ENCODE peak calls at places on chromosomes 12 and 14, in five cellular contexts. One of them, this sample, is unnamed.

GRCh38 chr14:71590131-71590530 is 342.1 kb upstream of the RGS6 start:
- DNase-seq in AG09309: no peak
- DNase-seq in neural crest cell: no peak
- DNase-seq in HFF-Myc: no peak
- DNase-seq in hepatocyte: no peak
- DNase-seq in this sample: no peak

GRCh38 chr12:39620664-39621658 is 1.4 kb upstream of the ABCD2 start:
- DNase-seq in AG09309: no peak
- DNase-seq in neural crest cell: no peak
- DNase-seq in HFF-Myc: no peak
- DNase-seq in hepatocyte: no peak
- DNase-seq in this sample: no peak

GRCh38 chr14:100903672-100904185 is at the start of gene RTL1:
- DNase-seq in AG09309: no peak
- DNase-seq in neural crest cell: no peak
- DNase-seq in HFF-Myc: no peak
- DNase-seq in hepatocyte: no peak
- DNase-seq in this sample: no peak

GRCh38 chr12:51085757-51086156 is 2.4 kb upstream of the CSRNP2 start:
- DNase-seq in AG09309: no peak
- DNase-seq in neural crest cell: no peak
- DNase-seq in HFF-Myc: no peak
- DNase-seq in hepatocyte: no peak
- DNase-seq in this sample: no peak

GRCh38 chr12:11778703-11779102 is 129.2 kb downstream of the ETV6 start:
- DNase-seq in AG09309: no peak
- DNase-seq in neural crest cell: no peak
- DNase-seq in HFF-Myc: no peak
- DNase-seq in hepatocyte: no peak
- DNase-seq in this sample: no peak

GRCh38 chr12:106247731-106248176 is at the start of gene CKAP4:
- DNase-seq in AG09309: no peak
- DNase-seq in neural crest cell: peak
- DNase-seq in HFF-Myc: no peak
- DNase-seq in hepatocyte: peak
- DNase-seq in this sample: peak

GRCh38 chr12:49838973-49839633 is 3.8 kb downstream of the BCDIN3D start:
- DNase-seq in AG09309: no peak
- DNase-seq in neural crest cell: peak
- DNase-seq in HFF-Myc: no peak
- DNase-seq in hepatocyte: peak
- DNase-seq in this sample: no peak

GRCh38 chr12:94553130-94553519 is 93.5 kb upstream of the CEP83 start:
- DNase-seq in AG09309: peak
- DNase-seq in neural crest cell: no peak
- DNase-seq in HFF-Myc: no peak
- DNase-seq in hepatocyte: no peak
- DNase-seq in this sample: no peak

DNA sequence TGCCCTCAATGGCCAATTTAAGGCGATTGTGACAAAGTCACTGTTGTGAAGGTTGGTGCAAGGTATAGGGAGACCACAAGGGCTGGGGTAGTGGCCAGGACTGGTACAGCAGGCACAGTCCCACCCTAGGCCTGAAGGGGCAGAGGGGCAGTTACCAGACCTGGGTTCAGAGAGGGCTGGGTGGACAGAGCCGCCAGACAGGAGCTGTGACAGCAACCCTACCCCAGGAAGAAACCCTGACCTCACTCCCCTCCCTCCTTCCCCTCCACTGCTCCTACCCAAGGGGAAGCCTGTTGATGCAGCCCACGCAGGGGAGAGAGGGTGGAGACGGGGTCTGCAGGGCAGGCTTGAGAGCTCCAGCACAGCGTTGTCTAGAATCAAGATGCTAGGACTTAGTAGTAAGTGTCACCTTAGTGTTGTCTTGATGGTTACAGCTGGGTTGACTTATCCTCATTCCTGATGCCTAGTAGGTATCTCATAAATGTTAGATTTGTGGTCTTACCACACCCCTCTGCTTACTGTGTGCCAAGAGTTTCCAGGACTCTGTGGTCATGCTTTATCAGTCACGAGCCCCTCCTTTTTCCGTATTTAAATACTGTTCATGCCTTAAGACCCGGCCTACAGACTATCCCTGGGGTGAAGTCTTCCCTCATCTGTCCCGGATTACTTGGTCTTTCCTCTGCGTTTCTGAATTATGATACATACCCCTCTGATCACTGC is 14.4 kb downstream of the EML1 start:
- DNase-seq in AG09309: peak
- DNase-seq in neural crest cell: no peak
- DNase-seq in HFF-Myc: no peak
- DNase-seq in hepatocyte: peak
- DNase-seq in this sample: peak
- TF ChIP-seq CTCF in AG09309: peak
- TF ChIP-seq CTCF in neural crest cell: no peak
- TF ChIP-seq CTCF in HFF-Myc: no peak
- TF ChIP-seq CTCF in hepatocyte: no peak
- TF ChIP-seq CTCF in this sample: no peak

DNA sequence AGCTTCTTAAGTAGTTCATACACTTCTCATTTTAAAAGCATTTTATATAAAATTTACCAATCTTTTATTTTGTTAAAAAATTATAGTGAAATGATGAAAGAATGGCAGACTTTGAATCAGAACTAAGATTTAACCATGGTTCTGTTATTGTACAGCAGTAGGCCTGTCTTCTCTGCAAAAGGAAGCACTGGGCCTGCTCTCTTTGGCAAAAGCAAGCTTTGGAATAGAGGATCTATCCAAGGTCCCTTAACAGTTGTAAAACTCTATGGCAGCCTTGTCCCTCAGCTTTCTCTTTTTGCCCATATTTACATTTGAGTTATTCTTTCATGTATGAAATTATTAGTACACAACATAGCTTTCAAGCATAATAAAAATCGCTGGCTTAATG is 82.8 kb downstream of the PLEKHG7 start:
- DNase-seq in AG09309: no peak
- DNase-seq in neural crest cell: no peak
- DNase-seq in HFF-Myc: no peak
- DNase-seq in hepatocyte: no peak
- DNase-seq in this sample: no peak
- TF ChIP-seq CTCF in AG09309: no peak
- TF ChIP-seq CTCF in neural crest cell: no peak
- TF ChIP-seq CTCF in HFF-Myc: no peak
- TF ChIP-seq CTCF in hepatocyte: no peak
- TF ChIP-seq CTCF in this sample: no peak

DNA sequence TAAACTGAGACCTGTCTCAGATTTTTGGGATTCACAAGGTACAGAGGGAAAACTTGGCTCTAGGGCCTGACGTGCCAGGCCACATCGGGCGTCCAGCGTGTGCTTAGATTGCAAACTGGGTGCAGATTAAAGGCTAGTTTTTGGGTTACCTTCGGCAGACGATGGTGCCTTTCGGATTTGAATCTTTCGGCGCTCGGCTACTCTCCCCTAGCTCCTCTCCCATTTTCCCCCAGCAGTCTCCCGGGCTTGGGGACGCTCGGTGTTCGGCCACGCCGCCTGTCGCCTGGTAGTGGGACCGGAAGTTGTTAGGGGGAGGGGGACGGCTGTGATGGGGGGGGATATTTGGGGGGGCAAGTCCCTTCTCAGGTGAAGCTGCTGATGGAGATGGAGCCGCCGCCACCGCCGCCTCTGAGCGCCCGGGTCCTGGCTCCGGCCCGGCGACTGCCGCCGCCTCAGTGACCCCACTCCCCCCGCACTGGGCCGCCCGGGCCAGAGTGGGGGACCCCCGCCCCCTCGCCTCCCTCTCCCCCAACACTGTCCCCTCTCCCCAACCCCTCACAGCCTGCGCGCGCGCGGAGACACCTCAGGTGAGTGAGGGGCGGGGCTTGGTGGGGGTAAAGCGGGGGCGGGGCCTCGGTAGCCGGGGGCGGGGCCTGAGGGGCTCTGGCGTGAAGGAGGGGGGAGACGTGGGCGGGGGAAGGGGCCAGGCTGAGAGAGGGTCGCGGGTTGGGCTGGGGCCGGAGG is 10.2 kb downstream of the SUOX start:
- DNase-seq in AG09309: peak
- DNase-seq in neural crest cell: peak
- DNase-seq in HFF-Myc: peak
- DNase-seq in hepatocyte: peak
- DNase-seq in this sample: peak
- TF ChIP-seq CTCF in AG09309: no peak
- TF ChIP-seq CTCF in neural crest cell: no peak
- TF ChIP-seq CTCF in HFF-Myc: no peak
- TF ChIP-seq CTCF in hepatocyte: no peak
- TF ChIP-seq CTCF in this sample: no peak

GRCh38 chr14:105201156-105201927 is 20.2 kb upstream of the NUDT14 start:
- DNase-seq in AG09309: no peak
- DNase-seq in neural crest cell: no peak
- DNase-seq in HFF-Myc: no peak
- DNase-seq in hepatocyte: no peak
- DNase-seq in this sample: no peak
- TF ChIP-seq CTCF in AG09309: no peak
- TF ChIP-seq CTCF in neural crest cell: no peak
- TF ChIP-seq CTCF in HFF-Myc: no peak
- TF ChIP-seq CTCF in hepatocyte: no peak
- TF ChIP-seq CTCF in this sample: no peak

GRCh38 chr12:115611477-115611876 is 666.0 kb downstream of the MED13L start:
- DNase-seq in AG09309: no peak
- DNase-seq in neural crest cell: no peak
- DNase-seq in HFF-Myc: no peak
- DNase-seq in hepatocyte: no peak
- DNase-seq in this sample: no peak

GRCh38 chr12:115609356-115609755 is 668.1 kb downstream of the MED13L start:
- DNase-seq in AG09309: no peak
- DNase-seq in neural crest cell: no peak
- DNase-seq in HFF-Myc: no peak
- DNase-seq in hepatocyte: no peak
- DNase-seq in this sample: no peak

GRCh38 chr12:115606040-115606439 is 671.5 kb downstream of the MED13L start:
- DNase-seq in AG09309: no peak
- DNase-seq in neural crest cell: no peak
- DNase-seq in HFF-Myc: no peak
- DNase-seq in hepatocyte: no peak
- DNase-seq in this sample: no peak
- TF ChIP-seq CTCF in AG09309: no peak
- TF ChIP-seq CTCF in neural crest cell: no peak
- TF ChIP-seq CTCF in HFF-Myc: no peak
- TF ChIP-seq CTCF in hepatocyte: no peak
- TF ChIP-seq CTCF in this sample: no peak

GRCh38 chr14:68860771-68861170 is 67.9 kb upstream of the ZFP36L1 start:
- DNase-seq in AG09309: no peak
- DNase-seq in neural crest cell: no peak
- DNase-seq in HFF-Myc: no peak
- DNase-seq in hepatocyte: no peak
- DNase-seq in this sample: no peak

GRCh38 chr14:68863610-68864300 is 70.9 kb upstream of the ZFP36L1 start:
- DNase-seq in AG09309: no peak
- DNase-seq in neural crest cell: no peak
- DNase-seq in HFF-Myc: no peak
- DNase-seq in hepatocyte: no peak
- DNase-seq in this sample: peak

GRCh38 chr14:68865542-68865941 is 72.7 kb upstream of the ZFP36L1 start:
- DNase-seq in AG09309: no peak
- DNase-seq in neural crest cell: no peak
- DNase-seq in HFF-Myc: no peak
- DNase-seq in hepatocyte: no peak
- DNase-seq in this sample: no peak

GRCh38 chr14:68864301-68864810 is 71.5 kb upstream of the ZFP36L1 start:
- DNase-seq in AG09309: no peak
- DNase-seq in neural crest cell: no peak
- DNase-seq in HFF-Myc: no peak
- DNase-seq in hepatocyte: no peak
- DNase-seq in this sample: no peak

GRCh38 chr14:68862954-68863594 is 70.2 kb upstream of the ZFP36L1 start:
- DNase-seq in AG09309: peak
- DNase-seq in neural crest cell: peak
- DNase-seq in HFF-Myc: peak
- DNase-seq in hepatocyte: peak
- DNase-seq in this sample: peak
- TF ChIP-seq CTCF in AG09309: peak
- TF ChIP-seq CTCF in neural crest cell: peak
- TF ChIP-seq CTCF in HFF-Myc: peak
- TF ChIP-seq CTCF in hepatocyte: peak
- TF ChIP-seq CTCF in this sample: no peak

GRCh38 chr12:65106948-65107347 is 14.2 kb downstream of the WIF1 start:
- DNase-seq in AG09309: no peak
- DNase-seq in neural crest cell: no peak
- DNase-seq in HFF-Myc: no peak
- DNase-seq in hepatocyte: no peak
- DNase-seq in this sample: no peak
- TF ChIP-seq CTCF in AG09309: peak
- TF ChIP-seq CTCF in neural crest cell: peak
- TF ChIP-seq CTCF in HFF-Myc: no peak
- TF ChIP-seq CTCF in hepatocyte: peak
- TF ChIP-seq CTCF in this sample: no peak

GRCh38 chr14:43649508-43649907 is 857.6 kb downstream of the FSCB start:
- DNase-seq in AG09309: no peak
- DNase-seq in neural crest cell: no peak
- DNase-seq in HFF-Myc: no peak
- DNase-seq in hepatocyte: no peak
- DNase-seq in this sample: no peak

GRCh38 chr14:43651896-43652295 is 855.2 kb downstream of the FSCB start:
- DNase-seq in AG09309: no peak
- DNase-seq in neural crest cell: no peak
- DNase-seq in HFF-Myc: no peak
- DNase-seq in hepatocyte: no peak
- DNase-seq in this sample: no peak

GRCh38 chr14:43651185-43651787 is 855.8 kb downstream of the FSCB start:
- DNase-seq in AG09309: no peak
- DNase-seq in neural crest cell: no peak
- DNase-seq in HFF-Myc: no peak
- DNase-seq in hepatocyte: peak
- DNase-seq in this sample: no peak

DNA sequence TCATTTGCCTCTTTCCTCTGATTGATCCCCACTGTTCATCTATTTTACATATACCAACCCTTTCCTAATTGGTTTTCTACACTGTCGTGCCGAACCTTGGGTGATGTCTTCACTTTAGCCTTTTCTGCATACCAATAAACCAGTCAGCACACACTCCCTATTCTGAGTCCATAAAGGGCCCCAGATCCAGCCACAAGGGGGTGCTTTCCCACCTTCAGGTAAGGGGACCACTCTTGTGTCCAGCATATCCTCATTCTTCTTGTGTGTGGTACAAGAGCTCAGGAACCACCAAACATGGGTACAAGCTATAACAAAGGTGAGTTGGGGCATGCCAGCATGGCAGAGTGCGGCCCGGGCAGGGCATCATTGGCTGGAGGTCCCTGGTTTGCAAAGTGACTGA is 859.8 kb downstream of the FSCB start:
- DNase-seq in AG09309: no peak
- DNase-seq in neural crest cell: no peak
- DNase-seq in HFF-Myc: no peak
- DNase-seq in hepatocyte: peak
- DNase-seq in this sample: no peak
- TF ChIP-seq CTCF in AG09309: peak
- TF ChIP-seq CTCF in neural crest cell: no peak
- TF ChIP-seq CTCF in HFF-Myc: no peak
- TF ChIP-seq CTCF in hepatocyte: no peak
- TF ChIP-seq CTCF in this sample: no peak

This sample was measured in lower leg skin.